ENCODE peak calls at places on chromosomes 16 and 17, in eight cellular contexts. L, D, Q, P, A, V, Z and Y are unnamed samples. For H3K79me2, the result is how much of the 10 kb centered on the place peaks cover.

GRCh38 chr17:81417049-81417878 is 22.0 kb downstream of the BAHCC1 start:
- DNase-seq in L (no peak), D (no peak), Q (peak), P (no peak), A (no peak), V (peak), Z (no peak), Y (no peak)

GRCh38 chr16:20411055-20411454 is 1.7 kb downstream of the ACSM5 start:
- DNase-seq in L (no peak), D (no peak), Q (no peak), P (no peak), A (no peak), V (no peak), Z (no peak), Y (no peak)

GRCh38 chr17:29561541-29562517 is 5.0 kb downstream of the ABHD15 start:
- DNase-seq in L (no peak), D (peak), Q (no peak), P (no peak), A (no peak), V (no peak), Z (peak), Y (no peak)

GRCh38 chr16:69396187-69397061 is 10.6 kb upstream of the TERF2 start:
- DNase-seq in L (peak), D (peak), Q (peak), P (peak), A (peak), V (peak), Z (no peak), Y (peak)

GRCh38 chr16:28264656-28265055 is 27.7 kb upstream of the SBK1 start:
- DNase-seq in L (no peak), D (no peak), Q (no peak), P (no peak), A (peak), V (no peak), Z (no peak), Y (peak)

GRCh38 chr17:3780986-3781385 is 20.0 kb downstream of the ITGAE start:
- DNase-seq in L (no peak), D (no peak), Q (no peak), P (no peak), A (no peak), V (no peak), Z (no peak), Y (no peak)

GRCh38 chr16:2980227-2981176 is at the start of gene PKMYT1:
- DNase-seq in L (peak), D (peak), Q (peak), P (peak), A (peak), V (peak), Z (peak), Y (peak)

GRCh38 chr16:75477680-75478473 is 13.4 kb upstream of the TMEM170A start:
- DNase-seq in L (no peak), D (peak), Q (no peak), P (no peak), A (peak), V (peak), Z (no peak), Y (peak)

GRCh38 chr17:30323262-30323894 is 10.5 kb downstream of the TMIGD1 start:
- DNase-seq in L (no peak), D (peak), Q (no peak), P (peak), A (no peak), V (no peak), Z (no peak), Y (peak)

GRCh38 chr16:84166796-84167695 is 19.8 kb downstream of the TAF1C start:
- DNase-seq in L (no peak), D (no peak), Q (no peak), P (no peak), A (no peak), V (no peak), Z (no peak), Y (no peak)

GRCh38 chr16:6846452-6846851 is 486.2 kb upstream of the RBFOX1 start:
- DNase-seq in L (no peak), D (no peak), Q (no peak), P (no peak), A (no peak), V (no peak), Z (no peak), Y (no peak)

GRCh38 chr17:51860934-51861561 is 297.5 kb downstream of the CA10 start:
- DNase-seq in L (no peak), D (peak), Q (no peak), P (peak), A (peak), V (peak), Z (peak), Y (no peak)

GRCh38 chr17:194844-195602 is 13.6 kb upstream of the DOC2B start:
- DNase-seq in L (no peak), D (peak), Q (no peak), P (no peak), A (no peak), V (no peak), Z (peak), Y (no peak)

GRCh38 chr16:2816751-2817495 is at the start of gene PRSS21:
- DNase-seq in L (no peak), D (peak), Q (no peak), P (no peak), A (no peak), V (no peak), Z (peak), Y (peak)

GRCh38 chr17:50656509-50656908 is 21.8 kb downstream of the ABCC3 start:
- DNase-seq in L (no peak), D (no peak), Q (no peak), P (no peak), A (no peak), V (no peak), Z (no peak), Y (no peak)

GRCh38 chr16:1113489-1113888 is 17.4 kb upstream of the C1QTNF8 start:
- DNase-seq in L (no peak), D (no peak), Q (no peak), P (no peak), A (no peak), V (no peak), Z (peak), Y (no peak)

GRCh38 chr17:413706-414440 is 61.3 kb upstream of the RPH3AL start:
- DNase-seq in L (peak), D (no peak), Q (no peak), P (no peak), A (no peak), V (no peak), Z (no peak), Y (no peak)

GRCh38 chr16:72262711-72263110 is 90.8 kb upstream of the PMFBP1 start:
- DNase-seq in L (no peak), D (no peak), Q (no peak), P (no peak), A (no peak), V (no peak), Z (no peak), Y (no peak)

GRCh38 chr16:600781-601180 is 10.9 kb downstream of the RAB40C start:
- DNase-seq in L (peak), D (peak), Q (peak), P (no peak), A (no peak), V (no peak), Z (peak), Y (no peak)

GRCh38 chr17:73827627-73828241 is 183.5 kb upstream of the SDK2 start:
- DNase-seq in L (no peak), D (no peak), Q (peak), P (no peak), A (no peak), V (peak), Z (no peak), Y (no peak)

GRCh38 chr16:59683709-59684108 is 949.6 kb upstream of the GOT2 start:
- DNase-seq in L (no peak), D (no peak), Q (no peak), P (no peak), A (peak), V (peak), Z (peak), Y (no peak)

DNA sequence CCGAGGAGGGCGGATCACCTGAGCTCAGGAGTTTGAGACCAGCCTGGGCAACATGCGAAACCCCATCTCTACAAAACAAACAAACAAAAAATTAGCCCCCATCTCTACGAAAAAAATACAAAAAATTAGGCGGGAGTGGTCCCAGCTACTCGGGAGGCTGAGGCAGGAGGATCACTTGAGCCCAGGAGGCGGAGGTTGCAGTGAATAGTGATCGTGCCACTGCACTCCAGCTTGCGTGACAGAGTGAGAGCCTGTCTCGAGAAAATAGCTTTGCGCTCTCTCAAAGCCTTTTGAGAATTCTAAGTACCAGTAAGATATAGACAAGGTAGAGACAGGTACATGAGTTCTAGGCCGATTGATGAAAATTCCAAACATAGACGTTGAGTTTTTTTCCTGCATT is 2.0 kb downstream of the SOCS7 start:
- DNase-seq in L (no peak), D (no peak), Q (no peak), P (no peak), A (no peak), V (no peak), Z (no peak), Y (no peak)
- H3K79me2 ChIP-seq in L (under half), D (under half), Q (under half), P (half or more), A (half or more), V (under half), Z (half or more), Y (half or more)

GRCh38 chr17:38851434-38851833 is 2.1 kb downstream of the RPL23 start:
- DNase-seq in L (no peak), D (no peak), Q (no peak), P (no peak), A (no peak), V (no peak), Z (peak), Y (no peak)
- H3K4me3 ChIP-seq in L (peak), D (peak), Q (peak), P (peak), A (peak), V (peak), Z (peak), Y (peak)

DNA sequence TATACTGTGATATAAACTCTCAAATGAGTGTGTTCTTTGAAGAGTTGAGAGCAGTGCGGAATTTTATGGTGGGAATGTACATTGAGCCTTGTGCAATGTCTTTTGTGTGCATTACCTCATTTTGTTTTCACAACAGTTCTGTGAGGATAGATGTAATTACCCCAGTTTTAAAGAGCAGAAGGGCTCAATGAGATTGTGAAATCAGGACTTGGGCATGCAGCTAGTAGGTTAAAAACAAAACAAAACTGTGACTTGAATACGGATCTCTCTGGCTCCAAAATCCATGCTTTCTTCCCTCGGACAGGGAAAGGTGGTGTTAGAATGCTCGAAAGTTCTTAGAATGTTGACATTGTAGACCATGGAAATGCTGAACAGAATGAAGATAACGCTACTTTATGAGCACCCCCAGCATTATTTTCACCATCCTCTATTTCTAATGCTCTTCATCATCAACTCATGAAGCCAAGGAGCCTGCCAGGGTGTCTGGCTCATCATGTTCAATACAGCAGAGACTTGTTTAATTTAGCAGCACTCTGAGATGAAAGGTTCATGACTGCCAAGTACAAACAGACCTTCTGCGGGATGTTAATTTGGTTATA is 17.1 kb downstream of the MRTFB start:
- DNase-seq in L (no peak), D (no peak), Q (peak), P (no peak), A (no peak), V (no peak), Z (no peak), Y (no peak)
- H3K79me2 ChIP-seq in L (under half), D (under half), Q (under half), P (under half), A (half or more), V (half or more), Z (under half), Y (half or more)

DNA sequence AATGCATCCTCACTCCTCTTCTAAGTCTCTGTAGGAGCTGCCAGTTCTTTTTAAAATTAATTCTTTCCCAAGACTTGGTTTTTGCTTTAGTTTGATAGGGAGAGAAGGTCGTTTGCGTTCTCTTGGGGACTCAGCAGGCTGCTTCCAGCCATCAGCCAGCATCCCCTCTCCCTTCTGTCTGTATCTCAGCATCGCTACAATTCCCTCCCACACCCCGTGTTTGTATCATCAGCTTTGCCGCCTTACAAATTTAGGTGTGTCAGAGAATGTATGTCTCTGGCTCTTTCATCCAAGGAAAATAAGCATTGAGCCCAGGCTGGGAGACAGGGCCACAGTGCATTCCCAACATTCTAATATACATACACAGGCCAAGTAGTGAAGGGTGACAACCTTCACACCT is 5.4 kb downstream of the HOXB6 start:
- DNase-seq in L (no peak), D (no peak), Q (no peak), P (no peak), A (no peak), V (no peak), Z (no peak), Y (no peak)
- H3K4me3 ChIP-seq in L (no peak), D (no peak), Q (no peak), P (no peak), A (no peak), V (no peak), Z (no peak), Y (no peak)

GRCh38 chr17:42387663-42388380 is 420 bp downstream of the STAT3 start:
- DNase-seq in L (peak), D (peak), Q (peak), P (peak), A (peak), V (no peak), Z (peak), Y (peak)
- H3K79me2 ChIP-seq in L (under half), D (under half), Q (under half), P (under half), A (half or more), V (under half), Z (half or more), Y (under half)

GRCh38 chr17:78184868-78185267 is 2.0 kb downstream of the TK1 start:
- DNase-seq in L (no peak), D (no peak), Q (no peak), P (no peak), A (no peak), V (no peak), Z (peak), Y (no peak)
- H3K4me3 ChIP-seq in L (no peak), D (peak), Q (no peak), P (no peak), A (no peak), V (peak), Z (no peak), Y (no peak)

GRCh38 chr16:87229230-87230192 is 87.7 kb downstream of the C16orf95 start:
- DNase-seq in L (peak), D (no peak), Q (no peak), P (no peak), A (no peak), V (no peak), Z (no peak), Y (no peak)
- H3K79me2 ChIP-seq in L (under half), D (under half), Q (under half), P (under half), A (under half), V (under half), Z (under half), Y (under half)

GRCh38 chr17:64781810-64782555 is 119.9 kb upstream of the SMURF2 start:
- DNase-seq in L (no peak), D (no peak), Q (no peak), P (no peak), A (no peak), V (no peak), Z (peak), Y (no peak)
- H3K4me3 ChIP-seq in L (peak), D (peak), Q (no peak), P (no peak), A (peak), V (no peak), Z (no peak), Y (peak)

GRCh38 chr17:31499771-31500554 is 108.5 kb downstream of the RAB11FIP4 start:
- DNase-seq in L (no peak), D (no peak), Q (peak), P (no peak), A (peak), V (peak), Z (peak), Y (peak)
- H3K79me2 ChIP-seq in L (under half), D (under half), Q (under half), P (under half), A (under half), V (under half), Z (under half), Y (half or more)

GRCh38 chr16:67846320-67847063 is at the start of gene NUTF2:
- DNase-seq in L (peak), D (peak), Q (peak), P (peak), A (peak), V (peak), Z (peak), Y (peak)

GRCh38 chr16:67845291-67846062 is 1.3 kb upstream of the NUTF2 start:
- DNase-seq in L (no peak), D (peak), Q (no peak), P (no peak), A (no peak), V (no peak), Z (no peak), Y (peak)

GRCh38 chr16:67846063-67846319 is 742 bp upstream of the NUTF2 start:
- DNase-seq in L (no peak), D (no peak), Q (no peak), P (no peak), A (no peak), V (no peak), Z (no peak), Y (no peak)

GRCh38 chr16:67847064-67847861 is at the start of gene CENPT:
- DNase-seq in L (peak), D (peak), Q (no peak), P (no peak), A (peak), V (peak), Z (peak), Y (peak)

DNA sequence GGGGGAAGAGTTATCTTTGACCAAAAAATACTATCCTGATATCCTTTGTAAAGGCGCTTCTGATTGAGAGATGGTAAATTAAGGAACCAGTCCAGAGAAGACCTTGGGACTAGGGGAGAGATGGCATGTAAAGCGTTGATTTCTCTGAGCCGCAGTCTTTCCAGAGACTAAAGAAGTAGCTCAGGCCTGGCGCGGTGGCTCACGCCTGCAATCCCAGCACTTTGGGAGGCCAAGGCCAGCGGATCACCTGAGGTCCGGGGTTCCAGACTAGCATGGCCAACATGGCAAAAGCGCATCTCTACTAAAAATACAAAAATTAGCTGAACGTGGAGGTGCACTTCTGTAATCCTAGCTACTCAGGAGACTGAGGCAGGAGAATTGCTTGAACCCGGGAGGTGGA is 625 bp upstream of the CENPT start:
- DNase-seq in L (no peak), D (no peak), Q (no peak), P (no peak), A (no peak), V (no peak), Z (no peak), Y (no peak)
- H3K4me3 ChIP-seq in L (peak), D (peak), Q (peak), P (peak), A (peak), V (peak), Z (peak), Y (peak)